ENCODE peak calls at places on chromosome 4, in ten cellular contexts. L is stimulated activated naive B cell treated with anti-CD40 and anti-IgM and Interleukin-4, amounts not matched to agents 10 μg/mL and 1 μg/mL and 100 μg/mL, for 72 hours; S is psoas muscle; T is Kasumi-1; Y is stimulated activated CD8-positive, alpha-beta memory T cell treated with anti-CD3 and anti-CD28 coated beads, Interleukin-15, amount 100 ng/mL, for 24 hours; Q is type B pancreatic cell; K is cardiac muscle cell; X is neural progenitor cell; I is EL; O is iPS-NIHi11. F is an unnamed sample.

GRCh38 chr4:65535128-65535527 is 135.2 kb downstream of the EPHA5 start:
- DNase-seq in L (no peak), S (no peak), T (no peak), Y (no peak), Q (no peak), K (no peak), X (no peak), I (no peak), O (no peak), F (no peak)

GRCh38 chr4:183326853-183327252 is 4.6 kb upstream of the CLDN24 start:
- DNase-seq in L (no peak), S (no peak), T (no peak), Y (no peak), Q (no peak), K (no peak), X (no peak), I (peak; percentile 33), O (no peak), F (no peak)

GRCh38 chr4:101977096-101977495 is 186.6 kb downstream of the BANK1 start:
- DNase-seq in L (no peak), S (peak; percentile 20), T (peak; percentile 14), Y (no peak), Q (no peak), K (no peak), X (no peak), I (peak; percentile 97), O (no peak), F (no peak)

GRCh38 chr4:138405934-138406567 is 163.9 kb upstream of the SLC7A11 start:
- DNase-seq in L (no peak), S (no peak), T (peak; percentile 93), Y (no peak), Q (no peak), K (no peak), X (no peak), I (peak; percentile 54), O (no peak), F (no peak)

GRCh38 chr4:125191252-125191651 is 123.5 kb upstream of the FAT4 start:
- DNase-seq in L (no peak), S (no peak), T (no peak), Y (no peak), Q (no peak), K (no peak), X (no peak), I (peak; percentile 62), O (no peak), F (no peak)

GRCh38 chr4:130712038-130712437 is 1616.1 kb downstream of the C4orf33 start:
- DNase-seq in L (no peak), S (no peak), T (no peak), Y (no peak), Q (no peak), K (no peak), X (no peak), I (peak; percentile 73), O (no peak), F (no peak)

GRCh38 chr4:80134936-80135701 is 62.1 kb upstream of the ANTXR2 start:
- DNase-seq in L (no peak), S (no peak), T (no peak), Y (no peak), Q (no peak), K (peak; percentile 60), X (no peak), I (no peak), O (no peak), F (no peak)

GRCh38 chr4:22901631-22902030 is 208.9 kb downstream of the GBA3 start:
- DNase-seq in L (no peak), S (no peak), T (no peak), Y (no peak), Q (no peak), K (no peak), X (no peak), I (peak; percentile 18), O (no peak), F (no peak)

GRCh38 chr4:169668069-169668721 is 47.8 kb downstream of the CLCN3 start:
- DNase-seq in L (no peak), S (no peak), T (no peak), Y (no peak), Q (no peak), K (no peak), X (no peak), I (no peak), O (no peak), F (no peak)

GRCh38 chr4:150570862-150571261 is 11.1 kb upstream of the MAB21L2 start:
- DNase-seq in L (no peak), S (no peak), T (no peak), Y (no peak), Q (no peak), K (no peak), X (no peak), I (no peak), O (no peak), F (no peak)

GRCh38 chr4:176814770-176815169 is 22.0 kb upstream of the VEGFC start:
- DNase-seq in L (no peak), S (no peak), T (no peak), Y (no peak), Q (no peak), K (no peak), X (no peak), I (peak; percentile 74), O (no peak), F (no peak)

GRCh38 chr4:89427765-89428164 is 120.2 kb upstream of the GPRIN3 start:
- DNase-seq in L (no peak), S (no peak), T (no peak), Y (no peak), Q (no peak), K (no peak), X (no peak), I (no peak), O (no peak), F (no peak)

GRCh38 chr4:7904108-7904516 is 35.5 kb downstream of the AFAP1 start:
- DNase-seq in L (no peak), S (no peak), T (no peak), Y (no peak), Q (no peak), K (peak; percentile 45), X (no peak), I (peak; percentile 88), O (no peak), F (no peak)

GRCh38 chr4:14169460-14169859 is 541.9 kb upstream of the BOD1L1 start:
- DNase-seq in L (no peak), S (no peak), T (no peak), Y (no peak), Q (no peak), K (no peak), X (no peak), I (peak; percentile 26), O (no peak), F (no peak)

GRCh38 chr4:126223784-126224407 is 909.1 kb downstream of the FAT4 start:
- DNase-seq in L (no peak), S (no peak), T (peak; percentile 68), Y (no peak), Q (no peak), K (peak; percentile 24), X (peak; percentile 26), I (peak; percentile 6), O (peak; percentile 6), F (no peak)

GRCh38 chr4:139556735-139557505 is 901 bp upstream of the SETD7 start:
- DNase-seq in L (peak; percentile 54), S (peak; percentile 63), T (peak; percentile 64), Y (peak; percentile 12), Q (no peak), K (peak; percentile 63), X (peak; percentile 66), I (peak; percentile 55), O (peak; percentile 40), F (peak; percentile 77)

GRCh38 chr4:168694669-168695068 is 197.8 kb downstream of the PALLD start:
- DNase-seq in L (no peak), S (no peak), T (no peak), Y (no peak), Q (no peak), K (no peak), X (no peak), I (no peak), O (no peak), F (no peak)

GRCh38 chr4:110615366-110616161 is 7.3 kb downstream of the PITX2 start:
- DNase-seq in L (no peak), S (no peak), T (no peak), Y (no peak), Q (no peak), K (peak; percentile 18), X (peak; percentile 74), I (no peak), O (peak; percentile 41), F (no peak)

GRCh38 chr4:185773419-185773818 is 38.6 kb downstream of the SORBS2 start:
- DNase-seq in L (no peak), S (peak; percentile 29), T (no peak), Y (no peak), Q (no peak), K (peak; percentile 66), X (peak; percentile 42), I (no peak), O (no peak), F (peak; percentile 45)

GRCh38 chr4:157840630-157841029 is 332.2 kb downstream of the GASK1B start:
- DNase-seq in L (no peak), S (no peak), T (no peak), Y (no peak), Q (no peak), K (no peak), X (no peak), I (no peak), O (no peak), F (no peak)

GRCh38 chr4:107579099-107579498 is 140.9 kb downstream of the PAPSS1 start:
- DNase-seq in L (no peak), S (no peak), T (no peak), Y (no peak), Q (no peak), K (no peak), X (no peak), I (no peak), O (no peak), F (peak; percentile 36)

GRCh38 chr4:131499139-131499873 is 1649.8 kb upstream of the PCDH10 start:
- DNase-seq in L (no peak), S (no peak), T (no peak), Y (no peak), Q (no peak), K (no peak), X (no peak), I (peak; percentile 31), O (no peak), F (no peak)

GRCh38 chr4:176286728-176287127 is 17.7 kb upstream of the ASB5 start:
- DNase-seq in L (no peak), S (no peak), T (no peak), Y (no peak), Q (no peak), K (no peak), X (no peak), I (no peak), O (no peak), F (no peak)

GRCh38 chr4:87423313-87424031 is 1.1 kb downstream of the NUDT9 start:
- DNase-seq in L (no peak), S (no peak), T (peak; percentile 43), Y (no peak), Q (no peak), K (no peak), X (no peak), I (peak; percentile 18), O (no peak), F (peak; percentile 36)

GRCh38 chr4:150236626-150237025 is 158.4 kb downstream of the DCLK2 start:
- DNase-seq in L (no peak), S (no peak), T (no peak), Y (no peak), Q (no peak), K (no peak), X (no peak), I (peak; percentile 77), O (no peak), F (no peak)

GRCh38 chr4:3269105-3269927 is 20.4 kb downstream of the MSANTD1 start:
- DNase-seq in L (no peak), S (no peak), T (no peak), Y (no peak), Q (no peak), K (no peak), X (peak; percentile 1), I (no peak), O (no peak), F (peak; percentile 33)

GRCh38 chr4:82643994-82644730 is 82.4 kb upstream of the TMEM150C start:
- DNase-seq in L (no peak), S (no peak), T (no peak), Y (no peak), Q (no peak), K (no peak), X (no peak), I (peak; percentile 75), O (no peak), F (no peak)

GRCh38 chr4:93908778-93909177 is 80.2 kb downstream of the ATOH1 start:
- DNase-seq in L (no peak), S (no peak), T (no peak), Y (no peak), Q (no peak), K (no peak), X (no peak), I (no peak), O (no peak), F (no peak)